ENCODE peak calls at places on chromosome 16, in five cellular contexts. K is ovary; Z is upper lobe of right lung; W is CD8-positive, alpha-beta memory T cell; U is MG63. Y is an unnamed sample.

GRCh38 chr16:80803341-80804060 is 897 bp downstream of the CDYL2 start:
- DNase-seq in K (no peak), Z (peak; percentile 78), W (peak; percentile 8), U (no peak), Y (peak; percentile 58)

GRCh38 chr16:83554096-83554495 is 253.7 kb upstream of the HSBP1 start:
- DNase-seq in K (no peak), Z (no peak), W (no peak), U (no peak), Y (peak; percentile 32)

GRCh38 chr16:16062023-16062932 is 112.9 kb downstream of the ABCC1 start:
- DNase-seq in K (no peak), Z (no peak), W (peak; percentile 8), U (no peak), Y (no peak)

GRCh38 chr16:1770328-1771071 is 843 bp downstream of the NME3 start:
- DNase-seq in K (peak; percentile 79), Z (peak; percentile 80), W (no peak), U (no peak), Y (no peak)

GRCh38 chr16:50268352-50268751 is 2.0 kb downstream of the ADCY7 start:
- DNase-seq in K (no peak), Z (peak; percentile 15), W (no peak), U (no peak), Y (no peak)

GRCh38 chr16:51538707-51539604 is 387.9 kb upstream of the SALL1 start:
- DNase-seq in K (no peak), Z (no peak), W (no peak), U (peak; percentile 76), Y (peak; percentile 85)

GRCh38 chr16:17459903-17460521 is 10.7 kb downstream of the XYLT1 start:
- DNase-seq in K (peak; percentile 78), Z (no peak), W (no peak), U (no peak), Y (no peak)

GRCh38 chr16:88694221-88695087 is 8.1 kb upstream of the SNAI3 start:
- DNase-seq in K (no peak), Z (peak; percentile 61), W (no peak), U (no peak), Y (no peak)

GRCh38 chr16:13923703-13924298 is 3.8 kb downstream of the ERCC4 start:
- DNase-seq in K (no peak), Z (no peak), W (peak; percentile 27), U (no peak), Y (peak; percentile 83)

GRCh38 chr16:69182730-69183416 is 4.1 kb upstream of the SNTB2 start:
- DNase-seq in K (no peak), Z (no peak), W (no peak), U (no peak), Y (no peak)

DNA sequence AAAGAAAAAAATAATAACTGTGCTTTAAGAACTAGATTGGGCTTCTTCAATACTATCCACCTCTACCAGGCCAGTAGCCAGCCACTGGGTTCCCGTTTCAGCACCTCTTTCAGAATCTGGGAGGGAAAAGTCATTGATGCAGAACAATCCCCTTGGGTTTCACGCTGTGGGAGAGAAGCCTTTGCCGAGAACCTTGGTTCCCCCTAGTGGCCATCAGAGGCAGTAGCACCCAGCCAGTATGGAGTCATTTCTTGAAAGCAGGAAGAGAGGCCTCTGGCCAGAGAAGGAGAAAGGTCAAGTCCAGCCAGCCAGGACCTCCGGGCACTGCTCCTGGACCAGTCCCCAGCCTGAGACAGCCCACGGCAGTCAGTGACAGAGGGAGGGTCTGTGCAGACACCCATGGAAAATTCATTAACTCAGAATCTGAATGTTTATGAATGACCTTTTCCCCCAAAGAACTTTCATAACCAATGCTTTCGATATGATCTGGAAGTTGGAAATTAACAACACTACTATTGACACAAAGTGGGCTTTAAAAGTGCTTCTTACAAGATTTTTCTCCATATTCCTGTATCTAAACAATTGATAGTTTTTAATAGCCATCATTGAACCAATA is 51.2 kb upstream of the CDH5 start:
- DNase-seq in K (peak; percentile 62), Z (no peak), W (peak; percentile 27), U (peak; percentile 39), Y (peak; percentile 94)
- H3K36me3 ChIP-seq in K (no peaks in the 10 kb centered on the region), Z (no peaks in the 10 kb centered on the region), W (no peaks in the 10 kb centered on the region), U (no peaks in the 10 kb centered on the region), Y (no peaks in the 10 kb centered on the region)

DNA sequence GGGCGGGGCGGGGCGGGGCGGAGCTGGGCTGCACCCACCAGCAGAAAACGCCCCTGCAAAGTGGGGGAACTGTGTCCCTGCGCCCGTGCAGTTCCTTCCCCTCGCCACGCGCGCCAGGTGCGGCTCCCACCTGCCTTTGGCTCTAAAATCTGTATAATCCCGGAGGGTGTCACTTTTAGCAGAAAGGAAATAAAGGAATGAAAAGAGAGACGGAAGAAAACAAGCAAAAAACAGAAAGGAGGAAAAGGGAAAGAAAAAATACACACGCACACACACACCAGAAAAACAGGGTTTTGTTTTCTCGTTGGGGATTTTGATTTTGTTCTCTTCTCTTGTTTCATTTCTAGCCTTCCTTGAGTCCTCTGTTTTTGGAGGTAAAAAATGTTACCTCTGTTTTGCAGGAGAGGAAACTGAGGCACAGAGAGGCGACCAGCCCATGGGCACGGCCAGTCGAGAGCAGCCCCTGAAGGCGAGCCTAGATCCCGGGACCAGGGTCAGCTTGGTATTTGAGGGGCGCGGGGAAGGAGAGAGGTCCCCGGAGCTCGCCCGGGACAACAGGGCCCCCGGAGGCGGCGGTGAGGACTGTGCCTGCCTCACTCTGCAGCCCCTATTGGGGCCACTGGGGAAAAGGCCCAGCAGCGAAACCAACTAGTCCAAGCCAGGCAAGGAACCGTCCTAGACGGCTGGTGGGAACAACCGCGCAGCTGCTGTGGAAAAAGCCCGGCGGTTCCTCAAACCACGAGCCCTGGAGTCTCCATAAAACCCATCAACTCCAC is 594 bp upstream of the CARHSP1 start:
- DNase-seq in K (no peak), Z (no peak), W (no peak), U (no peak), Y (no peak)
- H3K4me3 ChIP-seq in K (peak overlapping the region; percentile 81), Z (peak overlapping the region; percentile 90), W (peak overlapping the region; percentile 53), U (peak overlapping the region; percentile 100), Y (peak overlapping the region; percentile 77)

GRCh38 chr16:4361033-4361943 is 10.2 kb upstream of the PAM16 start:
- DNase-seq in K (no peak), Z (no peak), W (no peak), U (no peak), Y (no peak)

GRCh38 chr16:4361944-4362311 is 9.7 kb upstream of the VASN start:
- DNase-seq in K (no peak), Z (no peak), W (no peak), U (no peak), Y (no peak)

GRCh38 chr16:4364196-4365013 is 7.2 kb upstream of the VASN start:
- DNase-seq in K (no peak), Z (no peak), W (no peak), U (no peak), Y (no peak)

GRCh38 chr16:4360538-4361021 is 9.5 kb upstream of the PAM16 start:
- DNase-seq in K (no peak), Z (no peak), W (no peak), U (no peak), Y (no peak)

DNA sequence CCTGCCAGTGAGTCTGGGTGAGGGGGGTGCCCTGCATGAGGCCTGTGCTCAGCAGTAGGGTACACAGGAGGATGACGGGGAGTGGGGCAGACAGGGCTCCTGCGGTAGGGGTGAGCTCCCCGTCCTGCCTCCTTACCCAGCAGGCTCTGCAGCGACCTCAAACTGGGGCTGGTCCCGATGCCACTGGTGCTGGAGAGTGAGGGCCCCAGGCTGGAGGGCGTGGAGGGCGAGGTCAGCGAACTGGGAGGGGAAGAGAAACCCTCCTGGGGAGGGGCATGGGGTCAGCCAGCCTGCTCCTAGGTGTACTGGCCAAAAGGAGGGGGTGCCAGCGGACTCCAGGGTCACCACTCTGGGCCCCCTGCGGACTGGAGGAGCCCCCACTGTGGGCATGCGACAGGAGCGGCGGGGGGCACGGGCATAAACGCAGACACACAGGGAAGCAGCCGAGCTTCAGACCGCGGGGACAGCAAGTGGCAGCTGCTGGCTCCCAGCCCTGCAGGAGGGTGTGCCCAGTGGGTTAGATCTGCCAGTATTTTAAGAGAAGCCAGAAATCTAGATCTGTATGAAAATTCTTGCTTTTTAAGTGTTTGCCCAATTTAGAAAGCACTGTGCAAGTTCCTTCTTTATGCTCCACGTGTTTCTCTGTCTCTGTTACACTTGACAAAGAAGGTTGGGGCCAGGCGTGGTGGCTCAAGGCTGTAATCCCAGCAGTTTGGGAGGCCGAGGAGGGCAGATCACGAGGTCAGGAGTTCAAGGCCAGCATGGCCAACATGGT is 9.0 kb upstream of the VASN start:
- DNase-seq in K (no peak), Z (no peak), W (no peak), U (no peak), Y (no peak)
- H3K36me3 ChIP-seq in K (no peaks in the 10 kb centered on the region), Z (peaks cover 44% of the 10 kb centered on the region), W (peaks cover 59% of the 10 kb centered on the region), U (peaks cover 2% of the 10 kb centered on the region), Y (no peaks in the 10 kb centered on the region)

GRCh38 chr16:89924298-89924924 is 1.3 kb downstream of the TUBB3 start:
- DNase-seq in K (no peak), Z (no peak), W (peak; percentile 41), U (peak; percentile 71), Y (peak; percentile 80)
- H3K4me3 ChIP-seq in K (no peak overlapping the region), Z (no peak overlapping the region), W (no peak overlapping the region), U (peak overlapping the region; percentile 84), Y (peak overlapping the region; percentile 82)